ENCODE peak calls at places on chromosomes 2 and 18, in six cellular contexts. Q, B, G, I, H and S are unnamed samples.

GRCh38 chr2:145352499-145352898 is 832.6 kb upstream of the ZEB2 start:
- DNase-seq in Q (no peak), B (no peak), G (no peak), I (no peak), H (no peak), S (no peak)

GRCh38 chr2:33457588-33458247 is 18.7 kb upstream of the RASGRP3 start:
- DNase-seq in Q (no peak), B (no peak), G (no peak), I (no peak), H (no peak), S (no peak)

GRCh38 chr2:28736034-28736433 is 15.6 kb upstream of the PPP1CB start:
- DNase-seq in Q (no peak), B (peak; percentile 73), G (no peak), I (no peak), H (peak; percentile 69), S (no peak)

GRCh38 chr18:44715841-44716240 is 35.2 kb downstream of the SETBP1 start:
- DNase-seq in Q (no peak), B (no peak), G (no peak), I (no peak), H (no peak), S (no peak)

GRCh38 chr18:10009321-10010144 is 95.7 kb downstream of the VAPA start:
- DNase-seq in Q (no peak), B (no peak), G (no peak), I (no peak), H (no peak), S (no peak)

GRCh38 chr2:156331572-156332451 is 709 bp downstream of the NR4A2 start:
- DNase-seq in Q (peak; percentile 92), B (peak; percentile 67), G (peak; percentile 79), I (peak; percentile 77), H (peak; percentile 74), S (peak; percentile 42)

GRCh38 chr2:111049792-111050640 is 70.7 kb upstream of the BCL2L11 start:
- DNase-seq in Q (no peak), B (no peak), G (no peak), I (no peak), H (peak; percentile 31), S (no peak)

GRCh38 chr2:207093234-207093633 is 72.5 kb downstream of the KLF7 start:
- DNase-seq in Q (no peak), B (no peak), G (no peak), I (no peak), H (no peak), S (no peak)

GRCh38 chr2:190648289-190649034 is 421 bp upstream of the NAB1 start:
- DNase-seq in Q (peak; percentile 94), B (peak; percentile 93), G (peak; percentile 84), I (peak; percentile 88), H (peak; percentile 89), S (peak; percentile 68)
- TF ChIP-seq POLR2A in Q (no peak), B (peak; percentile 56), G (peak; percentile 63), I (no peak), H (peak; percentile 62), S (peak; percentile 38)

GRCh38 chr2:152330235-152330866 is 4.6 kb upstream of the FMNL2 start:
- DNase-seq in Q (no peak), B (no peak), G (no peak), I (no peak), H (no peak), S (no peak)
- TF ChIP-seq POLR2A in Q (no peak), B (no peak), G (no peak), I (no peak), H (no peak), S (no peak)

GRCh38 chr2:121755237-121756111 is at the start of gene TSN:
- DNase-seq in Q (peak; percentile 98), B (peak; percentile 96), G (peak; percentile 98), I (peak; percentile 95), H (peak; percentile 99), S (peak; percentile 82)
- TF ChIP-seq POLR2A in Q (no peak), B (peak; percentile 65), G (peak; percentile 50), I (peak; percentile 60), H (peak; percentile 75), S (peak; percentile 67)

DNA sequence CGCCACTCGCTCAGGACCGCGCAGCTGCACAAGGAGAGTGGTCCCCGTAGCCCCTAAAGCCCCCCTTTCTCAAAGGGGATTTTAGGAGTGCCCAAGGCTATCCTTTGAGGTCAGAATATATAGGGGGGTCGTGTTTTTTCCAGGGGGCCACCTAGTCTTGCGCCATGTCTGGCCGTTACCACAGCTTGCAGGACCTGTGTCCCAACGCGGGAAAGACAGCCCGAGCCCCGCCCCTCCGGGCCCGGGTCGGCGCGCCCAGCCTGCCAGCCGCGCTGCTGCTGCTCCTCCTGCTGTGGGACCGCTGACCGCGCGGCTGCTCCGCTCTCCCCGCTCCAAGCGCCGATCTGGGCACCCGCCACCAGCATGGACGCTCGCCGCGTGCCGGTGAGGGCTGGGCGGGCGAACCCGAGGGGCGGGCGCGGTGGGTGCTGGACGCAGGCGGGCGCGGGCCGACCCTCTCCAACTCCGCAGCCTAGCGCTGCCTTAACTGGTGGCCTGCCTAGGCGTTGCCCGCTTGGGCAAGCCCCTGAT is at the start of gene CDCA7:
- DNase-seq in Q (no peak), B (peak; percentile 40), G (no peak), I (peak; percentile 54), H (peak; percentile 76), S (peak; percentile 77)
- TF ChIP-seq POLR2A in Q (no peak), B (peak; percentile 41), G (no peak), I (no peak), H (peak; percentile 7), S (peak; percentile 79)

DNA sequence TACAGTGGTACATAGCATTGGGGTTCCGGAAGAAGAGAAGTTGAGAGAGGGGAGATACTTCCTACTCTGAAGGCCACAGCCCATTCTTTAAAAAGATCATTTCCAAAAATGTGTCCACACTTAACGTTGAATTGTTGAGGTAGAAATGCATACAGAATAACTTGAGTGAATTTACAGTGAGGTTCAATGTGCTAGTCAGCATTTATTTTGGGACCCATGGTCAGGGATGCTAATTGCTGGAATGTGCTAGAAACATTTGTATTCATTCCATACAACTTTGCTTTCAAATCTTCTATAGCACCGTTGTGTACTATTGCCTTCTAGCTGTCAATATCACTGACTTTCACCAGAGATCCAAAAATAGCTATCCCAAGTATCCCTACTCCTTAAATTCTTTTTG is 325.9 kb downstream of the SATB2 start:
- DNase-seq in Q (no peak), B (no peak), G (no peak), I (no peak), H (no peak), S (no peak)
- TF ChIP-seq POLR2A in Q (no peak), B (no peak), G (no peak), I (no peak), H (no peak), S (no peak)

DNA sequence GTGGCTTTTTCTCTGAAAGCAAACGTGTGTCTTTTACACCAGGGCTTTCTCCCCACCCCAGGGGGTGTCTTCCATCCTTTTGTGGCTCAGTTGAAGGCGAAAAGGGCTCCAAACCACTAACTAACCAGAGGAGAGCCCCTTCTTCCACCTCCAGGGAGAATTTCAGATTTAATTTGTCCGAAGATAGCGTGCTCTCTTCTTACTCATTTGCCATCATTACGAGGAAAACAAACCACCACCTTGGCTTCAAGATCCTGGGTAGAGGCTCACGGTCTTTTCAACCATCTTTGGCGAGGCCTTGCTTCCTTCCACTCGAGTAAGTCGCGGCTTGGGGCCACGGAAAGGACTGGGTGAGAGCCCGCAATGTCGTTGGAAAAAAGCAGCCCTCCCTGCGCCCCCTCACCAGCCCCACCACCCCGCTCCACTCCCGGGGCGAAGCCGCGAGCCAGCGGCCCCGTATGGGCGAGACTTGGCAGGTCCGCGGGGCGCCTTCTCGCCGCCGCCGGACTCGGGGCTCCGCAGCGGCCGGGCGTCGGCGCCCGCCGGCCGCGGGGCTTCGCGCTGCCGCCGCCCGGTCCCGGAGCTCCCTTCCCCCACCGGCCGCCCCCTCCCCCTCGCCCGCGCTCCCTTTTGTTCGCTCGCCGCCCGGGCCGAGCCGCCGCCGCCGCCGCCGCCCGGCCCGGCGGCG is 1.7 kb upstream of the ZNF532 start:
- DNase-seq in Q (no peak), B (peak; percentile 45), G (no peak), I (peak; percentile 62), H (peak; percentile 28), S (peak; percentile 26)
- TF ChIP-seq POLR2A in Q (no peak), B (no peak), G (no peak), I (peak; percentile 46), H (no peak), S (no peak)